ENCODE peak calls at places on chromosomes 13 and 19, in ten cellular contexts. One of them, this sample, is unnamed.

GRCh38 chr13:44932850-44933251 is 56.4 kb downstream of the NUFIP1 start:
- DNase-seq in uterus: no peak
- DNase-seq in thoracic aorta: no peak
- DNase-seq in body of pancreas: no peak
- DNase-seq in fibroblast of lung: peak
- DNase-seq in fibroblast of mammary gland: peak
- DNase-seq in heart right ventricle: peak
- DNase-seq in PC-3: peak
- DNase-seq in IMR-90: peak
- DNase-seq in BJ: no peak
- DNase-seq in this sample: peak

GRCh38 chr13:105979586-105979985 is 555.9 kb downstream of the EFNB2 start:
- DNase-seq in uterus: no peak
- DNase-seq in thoracic aorta: no peak
- DNase-seq in body of pancreas: peak
- DNase-seq in fibroblast of lung: no peak
- DNase-seq in fibroblast of mammary gland: no peak
- DNase-seq in heart right ventricle: no peak
- DNase-seq in PC-3: peak
- DNase-seq in IMR-90: no peak
- DNase-seq in BJ: no peak
- DNase-seq in this sample: no peak

GRCh38 chr13:24023073-24023472 is 125.8 kb upstream of the C1QTNF9B start:
- DNase-seq in uterus: no peak
- DNase-seq in thoracic aorta: no peak
- DNase-seq in body of pancreas: no peak
- DNase-seq in fibroblast of lung: no peak
- DNase-seq in fibroblast of mammary gland: no peak
- DNase-seq in heart right ventricle: no peak
- DNase-seq in PC-3: no peak
- DNase-seq in IMR-90: no peak
- DNase-seq in BJ: no peak
- DNase-seq in this sample: no peak

GRCh38 chr13:21012841-21013681 is 48.3 kb downstream of the LATS2 start:
- DNase-seq in uterus: no peak
- DNase-seq in thoracic aorta: no peak
- DNase-seq in body of pancreas: peak
- DNase-seq in fibroblast of lung: peak
- DNase-seq in fibroblast of mammary gland: no peak
- DNase-seq in heart right ventricle: no peak
- DNase-seq in PC-3: no peak
- DNase-seq in IMR-90: no peak
- DNase-seq in BJ: no peak
- DNase-seq in this sample: no peak

GRCh38 chr19:13839193-13839937 is 37.6 kb upstream of the NANOS3 start:
- DNase-seq in uterus: peak
- DNase-seq in thoracic aorta: no peak
- DNase-seq in body of pancreas: peak
- DNase-seq in fibroblast of lung: peak
- DNase-seq in fibroblast of mammary gland: peak
- DNase-seq in heart right ventricle: peak
- DNase-seq in PC-3: peak
- DNase-seq in IMR-90: peak
- DNase-seq in BJ: no peak
- DNase-seq in this sample: peak

GRCh38 chr19:8120636-8121480 is 28.5 kb downstream of the FBN3 start:
- DNase-seq in uterus: no peak
- DNase-seq in thoracic aorta: no peak
- DNase-seq in body of pancreas: no peak
- DNase-seq in fibroblast of lung: no peak
- DNase-seq in fibroblast of mammary gland: no peak
- DNase-seq in heart right ventricle: no peak
- DNase-seq in PC-3: no peak
- DNase-seq in IMR-90: no peak
- DNase-seq in BJ: no peak
- DNase-seq in this sample: no peak

GRCh38 chr19:4722671-4723464 is 774 bp downstream of the DPP9 start:
- DNase-seq in uterus: peak
- DNase-seq in thoracic aorta: no peak
- DNase-seq in body of pancreas: peak
- DNase-seq in fibroblast of lung: peak
- DNase-seq in fibroblast of mammary gland: peak
- DNase-seq in heart right ventricle: peak
- DNase-seq in PC-3: peak
- DNase-seq in IMR-90: peak
- DNase-seq in BJ: no peak
- DNase-seq in this sample: peak

GRCh38 chr13:46831588-46832194 is 34.7 kb upstream of the ESD start:
- DNase-seq in uterus: peak
- DNase-seq in thoracic aorta: no peak
- DNase-seq in body of pancreas: peak
- DNase-seq in fibroblast of lung: peak
- DNase-seq in fibroblast of mammary gland: peak
- DNase-seq in heart right ventricle: peak
- DNase-seq in PC-3: peak
- DNase-seq in IMR-90: peak
- DNase-seq in BJ: peak
- DNase-seq in this sample: peak

GRCh38 chr19:44758596-44758995 is 10.1 kb downstream of the BCL3 start:
- DNase-seq in uterus: no peak
- DNase-seq in thoracic aorta: no peak
- DNase-seq in body of pancreas: no peak
- DNase-seq in fibroblast of lung: peak
- DNase-seq in fibroblast of mammary gland: no peak
- DNase-seq in heart right ventricle: peak
- DNase-seq in PC-3: no peak
- DNase-seq in IMR-90: no peak
- DNase-seq in BJ: no peak
- DNase-seq in this sample: no peak

GRCh38 chr13:29892149-29892548 is 41.7 kb upstream of the UBL3 start:
- DNase-seq in uterus: no peak
- DNase-seq in thoracic aorta: no peak
- DNase-seq in body of pancreas: peak
- DNase-seq in fibroblast of lung: no peak
- DNase-seq in fibroblast of mammary gland: no peak
- DNase-seq in heart right ventricle: no peak
- DNase-seq in PC-3: no peak
- DNase-seq in IMR-90: no peak
- DNase-seq in BJ: no peak
- DNase-seq in this sample: no peak

GRCh38 chr19:39299404-39299803 is 3.2 kb downstream of the IFNL1 start:
- DNase-seq in uterus: no peak
- DNase-seq in thoracic aorta: no peak
- DNase-seq in body of pancreas: no peak
- DNase-seq in fibroblast of lung: no peak
- DNase-seq in fibroblast of mammary gland: no peak
- DNase-seq in heart right ventricle: no peak
- DNase-seq in PC-3: no peak
- DNase-seq in IMR-90: no peak
- DNase-seq in BJ: no peak
- DNase-seq in this sample: no peak

GRCh38 chr13:113934576-113934975 is 39.3 kb downstream of the C13orf46 start:
- DNase-seq in uterus: peak
- DNase-seq in thoracic aorta: no peak
- DNase-seq in body of pancreas: no peak
- DNase-seq in fibroblast of lung: no peak
- DNase-seq in fibroblast of mammary gland: no peak
- DNase-seq in heart right ventricle: no peak
- DNase-seq in PC-3: no peak
- DNase-seq in IMR-90: no peak
- DNase-seq in BJ: no peak
- DNase-seq in this sample: no peak

GRCh38 chr19:49339364-49340068 is 4.3 kb downstream of the CD37 start:
- DNase-seq in uterus: peak
- DNase-seq in thoracic aorta: peak
- DNase-seq in body of pancreas: peak
- DNase-seq in fibroblast of lung: peak
- DNase-seq in fibroblast of mammary gland: peak
- DNase-seq in heart right ventricle: peak
- DNase-seq in PC-3: peak
- DNase-seq in IMR-90: peak
- DNase-seq in BJ: peak
- DNase-seq in this sample: peak

GRCh38 chr13:106348032-106348431 is 187.4 kb downstream of the EFNB2 start:
- DNase-seq in uterus: no peak
- DNase-seq in thoracic aorta: no peak
- DNase-seq in body of pancreas: no peak
- DNase-seq in fibroblast of lung: peak
- DNase-seq in fibroblast of mammary gland: peak
- DNase-seq in heart right ventricle: no peak
- DNase-seq in PC-3: peak
- DNase-seq in IMR-90: peak
- DNase-seq in BJ: no peak
- DNase-seq in this sample: peak

GRCh38 chr19:35041548-35042055 is at the start of gene HPN:
- DNase-seq in uterus: no peak
- DNase-seq in thoracic aorta: no peak
- DNase-seq in body of pancreas: peak
- DNase-seq in fibroblast of lung: no peak
- DNase-seq in fibroblast of mammary gland: no peak
- DNase-seq in heart right ventricle: no peak
- DNase-seq in PC-3: no peak
- DNase-seq in IMR-90: no peak
- DNase-seq in BJ: no peak
- DNase-seq in this sample: no peak

GRCh38 chr19:35040826-35041547 is 534 bp upstream of the HPN start:
- DNase-seq in uterus: peak
- DNase-seq in thoracic aorta: peak
- DNase-seq in body of pancreas: peak
- DNase-seq in fibroblast of lung: no peak
- DNase-seq in fibroblast of mammary gland: no peak
- DNase-seq in heart right ventricle: peak
- DNase-seq in PC-3: no peak
- DNase-seq in IMR-90: no peak
- DNase-seq in BJ: no peak
- DNase-seq in this sample: peak

GRCh38 chr19:35043906-35044305 is 2.4 kb downstream of the HPN start:
- DNase-seq in uterus: no peak
- DNase-seq in thoracic aorta: no peak
- DNase-seq in body of pancreas: peak
- DNase-seq in fibroblast of lung: no peak
- DNase-seq in fibroblast of mammary gland: no peak
- DNase-seq in heart right ventricle: no peak
- DNase-seq in PC-3: no peak
- DNase-seq in IMR-90: no peak
- DNase-seq in BJ: no peak
- DNase-seq in this sample: no peak

GRCh38 chr19:35042954-35043604 is 1.6 kb downstream of the HPN start:
- DNase-seq in uterus: no peak
- DNase-seq in thoracic aorta: no peak
- DNase-seq in body of pancreas: no peak
- DNase-seq in fibroblast of lung: no peak
- DNase-seq in fibroblast of mammary gland: no peak
- DNase-seq in heart right ventricle: no peak
- DNase-seq in PC-3: no peak
- DNase-seq in IMR-90: no peak
- DNase-seq in BJ: no peak
- DNase-seq in this sample: no peak

GRCh38 chr19:35042056-35042730 is 672 bp downstream of the HPN start:
- DNase-seq in uterus: no peak
- DNase-seq in thoracic aorta: no peak
- DNase-seq in body of pancreas: peak
- DNase-seq in fibroblast of lung: no peak
- DNase-seq in fibroblast of mammary gland: no peak
- DNase-seq in heart right ventricle: no peak
- DNase-seq in PC-3: no peak
- DNase-seq in IMR-90: no peak
- DNase-seq in BJ: no peak
- DNase-seq in this sample: no peak
- H3K4me3 ChIP-seq in uterus: no peak
- H3K4me3 ChIP-seq in thoracic aorta: no peak
- H3K4me3 ChIP-seq in body of pancreas: peak
- H3K4me3 ChIP-seq in fibroblast of lung: no peak
- H3K4me3 ChIP-seq in fibroblast of mammary gland: no peak
- H3K4me3 ChIP-seq in heart right ventricle: no peak
- H3K4me3 ChIP-seq in PC-3: no peak
- H3K4me3 ChIP-seq in IMR-90: no peak
- H3K4me3 ChIP-seq in BJ: no peak
- H3K4me3 ChIP-seq in this sample: no peak

DNA sequence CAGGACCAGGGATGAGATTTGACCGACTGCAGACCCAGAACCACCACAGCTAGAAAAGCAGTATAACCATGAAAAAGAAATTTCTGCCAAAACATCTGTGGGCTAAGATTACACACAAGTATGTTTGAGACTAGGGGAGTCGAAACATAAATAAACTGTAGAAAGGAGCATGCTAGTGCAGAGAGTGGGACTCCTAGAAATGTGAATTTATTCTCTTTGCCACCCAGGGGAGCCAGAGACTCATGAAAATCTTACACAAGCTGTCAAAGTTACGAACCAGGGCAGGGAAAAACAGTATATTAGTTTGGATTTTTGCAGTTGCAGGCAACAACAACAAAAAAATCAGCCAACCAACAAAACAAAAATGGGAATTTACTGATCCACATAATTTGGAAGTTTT is 12.3 kb upstream of the HSPH1 start:
- DNase-seq in uterus: no peak
- DNase-seq in thoracic aorta: no peak
- DNase-seq in body of pancreas: no peak
- DNase-seq in fibroblast of lung: peak
- DNase-seq in fibroblast of mammary gland: peak
- DNase-seq in heart right ventricle: no peak
- DNase-seq in PC-3: peak
- DNase-seq in IMR-90: peak
- DNase-seq in BJ: no peak
- DNase-seq in this sample: peak
- TF ChIP-seq CTCF in uterus: no peak
- TF ChIP-seq CTCF in thoracic aorta: no peak
- TF ChIP-seq CTCF in body of pancreas: no peak
- TF ChIP-seq CTCF in fibroblast of lung: no peak
- TF ChIP-seq CTCF in fibroblast of mammary gland: peak
- TF ChIP-seq CTCF in heart right ventricle: peak
- TF ChIP-seq CTCF in PC-3: peak
- TF ChIP-seq CTCF in IMR-90: peak
- TF ChIP-seq CTCF in BJ: peak
- TF ChIP-seq CTCF in this sample: peak

GRCh38 chr13:112711528-112712265 is 21.9 kb downstream of the ATP11A start:
- DNase-seq in uterus: peak
- DNase-seq in thoracic aorta: peak
- DNase-seq in body of pancreas: peak
- DNase-seq in fibroblast of lung: peak
- DNase-seq in fibroblast of mammary gland: peak
- DNase-seq in heart right ventricle: peak
- DNase-seq in PC-3: peak
- DNase-seq in IMR-90: peak
- DNase-seq in BJ: peak
- DNase-seq in this sample: peak
- H3K4me3 ChIP-seq in uterus: peak
- H3K4me3 ChIP-seq in thoracic aorta: peak
- H3K4me3 ChIP-seq in body of pancreas: no peak
- H3K4me3 ChIP-seq in fibroblast of lung: peak
- H3K4me3 ChIP-seq in fibroblast of mammary gland: peak
- H3K4me3 ChIP-seq in heart right ventricle: no peak
- H3K4me3 ChIP-seq in PC-3: peak
- H3K4me3 ChIP-seq in IMR-90: peak
- H3K4me3 ChIP-seq in BJ: peak
- H3K4me3 ChIP-seq in this sample: peak

DNA sequence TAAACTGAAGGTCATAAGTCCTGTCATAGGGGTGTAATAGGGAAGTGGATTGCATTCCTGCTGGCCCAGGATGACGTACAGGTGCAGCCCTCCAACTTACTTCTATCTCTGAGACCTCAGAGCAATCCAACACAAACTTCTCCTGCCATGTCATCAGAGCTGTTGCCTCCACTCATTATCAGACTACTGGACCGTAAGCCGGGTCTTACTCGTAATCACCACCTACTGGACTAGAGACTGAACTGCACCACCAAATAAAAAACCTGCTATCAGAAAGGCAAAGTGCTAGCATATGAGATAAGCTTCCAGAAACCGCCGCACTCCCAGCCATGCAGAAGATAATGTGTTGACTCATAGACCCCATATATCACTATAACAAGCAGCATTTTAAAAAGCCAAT is 102.1 kb downstream of the SLITRK1 start:
- DNase-seq in uterus: no peak
- DNase-seq in thoracic aorta: no peak
- DNase-seq in body of pancreas: peak
- DNase-seq in fibroblast of lung: peak
- DNase-seq in fibroblast of mammary gland: peak
- DNase-seq in heart right ventricle: no peak
- DNase-seq in PC-3: peak
- DNase-seq in IMR-90: peak
- DNase-seq in BJ: no peak
- DNase-seq in this sample: no peak
- TF ChIP-seq CTCF in uterus: no peak
- TF ChIP-seq CTCF in thoracic aorta: no peak
- TF ChIP-seq CTCF in body of pancreas: peak
- TF ChIP-seq CTCF in fibroblast of lung: peak
- TF ChIP-seq CTCF in fibroblast of mammary gland: peak
- TF ChIP-seq CTCF in heart right ventricle: peak
- TF ChIP-seq CTCF in PC-3: peak
- TF ChIP-seq CTCF in IMR-90: peak
- TF ChIP-seq CTCF in BJ: peak
- TF ChIP-seq CTCF in this sample: peak

This sample was measured in fibroblast of villous mesenchyme.